ENCODE peak calls at places on chromosome 20, in four cellular contexts. One of them, this sample, is unnamed.

GRCh38 chr20:58891076-58891685 is 38.7 kb downstream of the GNAS start:
- DNase-seq in GM12892: peak
- DNase-seq in NCI-H1436: peak
- DNase-seq in fibroblast of mammary gland: peak
- DNase-seq in this sample: peak

GRCh38 chr20:9323622-9324021 is 190.8 kb upstream of the LAMP5 start:
- DNase-seq in GM12892: no peak
- DNase-seq in NCI-H1436: no peak
- DNase-seq in fibroblast of mammary gland: no peak
- DNase-seq in this sample: no peak

GRCh38 chr20:4638826-4639225 is 82.9 kb upstream of the PRND start:
- DNase-seq in GM12892: no peak
- DNase-seq in NCI-H1436: no peak
- DNase-seq in fibroblast of mammary gland: no peak
- DNase-seq in this sample: no peak

GRCh38 chr20:45037050-45037449 is 63.9 kb downstream of the KCNS1 start:
- DNase-seq in GM12892: no peak
- DNase-seq in NCI-H1436: no peak
- DNase-seq in fibroblast of mammary gland: peak
- DNase-seq in this sample: no peak

GRCh38 chr20:25040438-25040831 is 17.5 kb downstream of the ACSS1 start:
- DNase-seq in GM12892: no peak
- DNase-seq in NCI-H1436: no peak
- DNase-seq in fibroblast of mammary gland: peak
- DNase-seq in this sample: no peak

GRCh38 chr20:33217052-33217451 is at the start of gene BPIFA3:
- DNase-seq in GM12892: no peak
- DNase-seq in NCI-H1436: no peak
- DNase-seq in fibroblast of mammary gland: no peak
- DNase-seq in this sample: no peak

GRCh38 chr20:24963672-24964517 is 14.8 kb downstream of the CST7 start:
- DNase-seq in GM12892: no peak
- DNase-seq in NCI-H1436: no peak
- DNase-seq in fibroblast of mammary gland: no peak
- DNase-seq in this sample: no peak

GRCh38 chr20:19264191-19264590 is 51.7 kb downstream of the SLC24A3 start:
- DNase-seq in GM12892: no peak
- DNase-seq in NCI-H1436: no peak
- DNase-seq in fibroblast of mammary gland: no peak
- DNase-seq in this sample: no peak